ENCODE peak calls at places on chromosomes 4 and X, in six cellular contexts. A, W, H, P, M and L are unnamed samples.

GRCh38 chr4:108851346-108851745 is 88.5 kb upstream of the ETNPPL start:
- DNase-seq in M (no peak), A (no peak), W (no peak), P (no peak), H (no peak), L (no peak)

GRCh38 chr4:135927651-135928050 is 1604.6 kb downstream of the PCDH18 start:
- DNase-seq in W (no peak), M (no peak), P (no peak), H (no peak), A (no peak), L (no peak)

GRCh38 chr4:74967324-74967723 is 34.4 kb downstream of the PARM1 start:
- DNase-seq in A (no peak), H (no peak), P (no peak), W (no peak), M (no peak), L (no peak)

GRCh38 chr4:118968006-118968405 is 79.4 kb downstream of the SYNPO2 start:
- DNase-seq in A (no peak), M (no peak), H (no peak), W (no peak), P (no peak), L (peak; percentile 73)

GRCh38 chr4:153188966-153189801 is 15.1 kb upstream of the TRIM2 start:
- DNase-seq in M (no peak), A (no peak), P (no peak), W (no peak), H (no peak), L (no peak)

GRCh38 chrX:139297638-139298037 is 232.9 kb upstream of the F9 start:
- DNase-seq in M (no peak), P (no peak), H (no peak), W (no peak), A (no peak), L (no peak)

GRCh38 chr4:127781303-127782024 is 658 bp upstream of the HSPA4L start:
- DNase-seq in M (no peak), W (no peak), P (no peak), H (no peak), A (no peak), L (no peak)

GRCh38 chrX:7024850-7025249 is 122.7 kb upstream of the STS start:
- DNase-seq in A (no peak), W (peak; percentile 46), P (no peak), H (no peak), M (no peak), L (no peak)

GRCh38 chr4:151798678-151799416 is 38.0 kb upstream of the GATB start:
- DNase-seq in P (no peak), M (no peak), A (no peak), H (no peak), W (no peak), L (no peak)

GRCh38 chr4:67104145-67104544 is 441.2 kb downstream of the CENPC start:
- DNase-seq in M (no peak), H (no peak), A (no peak), W (peak; percentile 56), P (no peak), L (peak; percentile 21)

GRCh38 chr4:6180841-6181631 is 19.3 kb downstream of the JAKMIP1 start:
- DNase-seq in M (peak; percentile 64), H (no peak), P (no peak), W (no peak), A (no peak), L (peak; percentile 90)

GRCh38 chrX:100874240-100874798 is at the start of gene NOX1:
- DNase-seq in A (no peak), P (no peak), H (no peak), M (no peak), W (no peak), L (no peak)

GRCh38 chr4:16270654-16271328 is 44.5 kb upstream of the TAPT1 start:
- DNase-seq in A (no peak), M (peak; percentile 12), W (no peak), P (no peak), H (no peak), L (no peak)

GRCh38 chr4:100093091-100093866 is 97.0 kb downstream of the DDIT4L start:
- DNase-seq in M (peak; percentile 97), W (peak; percentile 74), P (peak; percentile 80), A (peak; percentile 88), H (peak; percentile 72), L (peak; percentile 94)

GRCh38 chr4:183602444-183603102 is 56.4 kb downstream of the RWDD4 start:
- DNase-seq in H (no peak), W (no peak), P (no peak), A (no peak), M (no peak), L (no peak)

GRCh38 chrX:148540114-148540513 is 39.7 kb downstream of the AFF2 start:
- DNase-seq in M (no peak), W (no peak), P (no peak), H (no peak), A (no peak), L (no peak)

GRCh38 chrX:10450959-10451355 is 169.4 kb downstream of the MID1 start:
- DNase-seq in P (no peak), H (no peak), W (no peak), A (no peak), M (no peak), L (no peak)

GRCh38 chrX:56785442-56785841 is 56.4 kb downstream of the NBDY start:
- DNase-seq in H (no peak), M (no peak), A (no peak), W (no peak), P (no peak), L (no peak)